ENCODE peak calls at places on chromosome 9, in ten cellular contexts. S is stimulated activated CD4-positive, alpha-beta T cell treated with anti-CD3 and anti-CD28 coated beads, Interleukin-12 subunit alpha, Interleukin-12 subunit beta, amount 100 ng/mL, for 4 hours; A is GM19239; B is thyroid gland; P is fibroblast of pulmonary artery; D is EL; X is brain microvascular endothelial cell; M is cortex of kidney; V is T-cell; N is ACHN. T is an unnamed sample.

GRCh38 chr9:125558453-125559084 is 148.4 kb downstream of the MAPKAP1 start:
- DNase-seq in S (peak; percentile 30), A (peak; percentile 43), B (peak; percentile 58), P (peak; percentile 88), D (peak; percentile 76), X (peak; percentile 77), M (no peak), V (peak; percentile 54), N (peak; percentile 71), T (peak; percentile 87)

GRCh38 chr9:5511935-5512580 is 1.7 kb downstream of the PDCD1LG2 start:
- DNase-seq in S (no peak), A (no peak), B (no peak), P (no peak), D (no peak), X (no peak), M (no peak), V (no peak), N (no peak), T (no peak)

GRCh38 chr9:16032799-16033198 is 480.0 kb downstream of the CCDC171 start:
- DNase-seq in S (no peak), A (no peak), B (no peak), P (peak; percentile 50), D (peak; percentile 62), X (no peak), M (no peak), V (no peak), N (peak; percentile 37), T (no peak)

GRCh38 chr9:133048595-133048994 is 13.2 kb upstream of the CEL start:
- DNase-seq in S (no peak), A (no peak), B (no peak), P (peak; percentile 26), D (peak; percentile 30), X (no peak), M (no peak), V (no peak), N (peak; percentile 25), T (peak; percentile 30)

GRCh38 chr9:69090140-69090750 is 54.7 kb downstream of the FXN start:
- DNase-seq in S (no peak), A (no peak), B (no peak), P (no peak), D (no peak), X (no peak), M (no peak), V (no peak), N (no peak), T (no peak)

GRCh38 chr9:10008101-10008799 is 604.6 kb downstream of the PTPRD start:
- DNase-seq in S (no peak), A (no peak), B (no peak), P (no peak), D (no peak), X (no peak), M (no peak), V (no peak), N (no peak), T (no peak)

GRCh38 chr9:91935066-91935729 is 14.8 kb downstream of the ROR2 start:
- DNase-seq in S (no peak), A (no peak), B (no peak), P (no peak), D (no peak), X (no peak), M (no peak), V (no peak), N (no peak), T (no peak)

GRCh38 chr9:114805670-114806551 is at the start of gene TNFSF15:
- DNase-seq in S (no peak), A (peak; percentile 24), B (peak; percentile 73), P (no peak), D (no peak), X (peak; percentile 14), M (no peak), V (peak; percentile 4), N (no peak), T (peak; percentile 41)

GRCh38 chr9:130995399-130995941 is 13.5 kb upstream of the LAMC3 start:
- DNase-seq in S (no peak), A (no peak), B (no peak), P (peak; percentile 58), D (peak; percentile 67), X (peak; percentile 34), M (no peak), V (peak; percentile 19), N (peak; percentile 29), T (peak; percentile 42)

GRCh38 chr9:108270041-108270440 is 585.7 kb downstream of the ACTL7B start:
- DNase-seq in S (no peak), A (no peak), B (no peak), P (no peak), D (peak; percentile 71), X (no peak), M (no peak), V (no peak), N (no peak), T (peak; percentile 48)

GRCh38 chr9:137544176-137544755 is 5.9 kb downstream of the PNPLA7 start:
- DNase-seq in S (no peak), A (no peak), B (no peak), P (peak; percentile 26), D (no peak), X (peak; percentile 39), M (no peak), V (no peak), N (no peak), T (no peak)

GRCh38 chr9:8857330-8858249 is 1058.0 kb upstream of the DMAC1 start:
- DNase-seq in S (peak; percentile 11), A (no peak), B (peak; percentile 57), P (peak; percentile 32), D (no peak), X (no peak), M (no peak), V (no peak), N (peak; percentile 73), T (peak; percentile 46)

GRCh38 chr9:136713555-136713949 is 1.2 kb downstream of the DIPK1B start:
- DNase-seq in S (no peak), A (no peak), B (no peak), P (no peak), D (no peak), X (no peak), M (no peak), V (no peak), N (no peak), T (no peak)

GRCh38 chr9:74140141-74140540 is 357.0 kb upstream of the RORB start:
- DNase-seq in S (no peak), A (no peak), B (no peak), P (no peak), D (no peak), X (no peak), M (no peak), V (no peak), N (no peak), T (no peak)

GRCh38 chr9:116589392-116590354 is 97.4 kb upstream of the TRIM32 start:
- DNase-seq in S (no peak), A (peak; percentile 22), B (no peak), P (peak; percentile 84), D (peak; percentile 61), X (peak; percentile 78), M (no peak), V (no peak), N (peak; percentile 75), T (no peak)

GRCh38 chr9:114117996-114118830 is 19.1 kb upstream of the KIF12 start:
- DNase-seq in S (no peak), A (no peak), B (peak; percentile 85), P (no peak), D (no peak), X (no peak), M (no peak), V (no peak), N (no peak), T (no peak)

GRCh38 chr9:83537331-83538171 is 650 bp downstream of the FRMD3 start:
- DNase-seq in S (no peak), A (no peak), B (peak; percentile 24), P (peak; percentile 4), D (peak; percentile 4), X (no peak), M (no peak), V (no peak), N (no peak), T (peak; percentile 43)

GRCh38 chr9:35665471-35665818 is 450 bp upstream of the ARHGEF39 start:
- DNase-seq in S (no peak), A (no peak), B (no peak), P (no peak), D (no peak), X (no peak), M (no peak), V (no peak), N (no peak), T (no peak)

GRCh38 chr9:21988056-21988990 is 5.9 kb downstream of the CDKN2A start:
- DNase-seq in S (no peak), A (no peak), B (no peak), P (no peak), D (no peak), X (no peak), M (no peak), V (no peak), N (no peak), T (no peak)

GRCh38 chr9:113138760-113139159 is 12.0 kb upstream of the SLC31A2 start:
- DNase-seq in S (no peak), A (no peak), B (no peak), P (no peak), D (no peak), X (no peak), M (no peak), V (no peak), N (no peak), T (no peak)

GRCh38 chr9:30723656-30724055 is 1660.8 kb upstream of the ACO1 start:
- DNase-seq in S (no peak), A (no peak), B (no peak), P (no peak), D (no peak), X (no peak), M (no peak), V (no peak), N (peak; percentile 19), T (no peak)

GRCh38 chr9:127290666-127291065 is 26.1 kb downstream of the GARNL3 start:
- DNase-seq in S (no peak), A (no peak), B (no peak), P (no peak), D (no peak), X (no peak), M (no peak), V (no peak), N (no peak), T (no peak)

GRCh38 chr9:115002371-115003120 is 72.2 kb upstream of the TNFSF8 start:
- DNase-seq in S (no peak), A (no peak), B (peak; percentile 87), P (no peak), D (no peak), X (no peak), M (no peak), V (no peak), N (no peak), T (no peak)

GRCh38 chr9:69443178-69443577 is 118.2 kb downstream of the ENTREP1 start:
- DNase-seq in S (no peak), A (no peak), B (no peak), P (no peak), D (no peak), X (no peak), M (no peak), V (no peak), N (no peak), T (no peak)

GRCh38 chr9:27800159-27800558 is 226.9 kb upstream of the C9orf72 start:
- DNase-seq in S (no peak), A (no peak), B (no peak), P (no peak), D (no peak), X (no peak), M (no peak), V (no peak), N (no peak), T (no peak)

GRCh38 chr9:101269596-101270324 is 115.0 kb downstream of the BAAT start:
- DNase-seq in S (no peak), A (no peak), B (no peak), P (no peak), D (no peak), X (no peak), M (no peak), V (no peak), N (no peak), T (no peak)

GRCh38 chr9:97387936-97388684 is 23.8 kb upstream of the TDRD7 start:
- DNase-seq in S (no peak), A (no peak), B (no peak), P (no peak), D (no peak), X (no peak), M (no peak), V (no peak), N (no peak), T (no peak)

GRCh38 chr9:125495137-125496119 is 211.6 kb downstream of the MAPKAP1 start:
- DNase-seq in S (no peak), A (peak; percentile 23), B (no peak), P (no peak), D (peak; percentile 77), X (no peak), M (no peak), V (no peak), N (peak; percentile 18), T (no peak)